ENCODE peak calls at places on chromosome 21, in six cellular contexts. One of them, this sample, is unnamed.

GRCh38 chr21:18499761-18500376 is 96.3 kb upstream of the TMPRSS15 start:
- DNase-seq in pancreas: no peak
- DNase-seq in OCI-LY7: peak; percentile 67
- DNase-seq in thoracic aorta: no peak
- DNase-seq in substantia nigra: no peak
- DNase-seq in dorsolateral prefrontal cortex: peak; percentile 11
- DNase-seq in this sample: no peak

GRCh38 chr21:34052171-34052570 is 21.2 kb upstream of the MRPS6 start:
- DNase-seq in pancreas: no peak
- DNase-seq in OCI-LY7: no peak
- DNase-seq in thoracic aorta: no peak
- DNase-seq in substantia nigra: no peak
- DNase-seq in dorsolateral prefrontal cortex: no peak
- DNase-seq in this sample: no peak

GRCh38 chr21:37873655-37874054 is 42.6 kb downstream of the KCNJ6 start:
- DNase-seq in pancreas: no peak
- DNase-seq in OCI-LY7: no peak
- DNase-seq in thoracic aorta: no peak
- DNase-seq in substantia nigra: no peak
- DNase-seq in dorsolateral prefrontal cortex: no peak
- DNase-seq in this sample: no peak

GRCh38 chr21:31136891-31137290 is 98.6 kb upstream of the KRTAP19-8 start:
- DNase-seq in pancreas: peak; percentile 25
- DNase-seq in OCI-LY7: no peak
- DNase-seq in thoracic aorta: no peak
- DNase-seq in substantia nigra: no peak
- DNase-seq in dorsolateral prefrontal cortex: peak; percentile 86
- DNase-seq in this sample: no peak

GRCh38 chr21:29230541-29231275 is 68.0 kb upstream of the BACH1 start:
- DNase-seq in pancreas: no peak
- DNase-seq in OCI-LY7: no peak
- DNase-seq in thoracic aorta: no peak
- DNase-seq in substantia nigra: no peak
- DNase-seq in dorsolateral prefrontal cortex: no peak
- DNase-seq in this sample: no peak

GRCh38 chr21:27424601-27425000 is 457.7 kb upstream of the ADAMTS5 start:
- DNase-seq in pancreas: no peak
- DNase-seq in OCI-LY7: no peak
- DNase-seq in thoracic aorta: no peak
- DNase-seq in substantia nigra: no peak
- DNase-seq in dorsolateral prefrontal cortex: no peak
- DNase-seq in this sample: no peak

GRCh38 chr21:34072145-34073031 is 990 bp upstream of the MRPS6 start:
- DNase-seq in pancreas: peak; percentile 82
- DNase-seq in OCI-LY7: no peak
- DNase-seq in thoracic aorta: no peak
- DNase-seq in substantia nigra: no peak
- DNase-seq in dorsolateral prefrontal cortex: peak; percentile 11
- DNase-seq in this sample: no peak

GRCh38 chr21:34524671-34525601 is 12.9 kb upstream of the KCNE1 start:
- DNase-seq in pancreas: no peak
- DNase-seq in OCI-LY7: no peak
- DNase-seq in thoracic aorta: no peak
- DNase-seq in substantia nigra: no peak
- DNase-seq in dorsolateral prefrontal cortex: no peak
- DNase-seq in this sample: no peak

GRCh38 chr21:36847189-36847588 is 119.3 kb downstream of the HLCS start:
- DNase-seq in pancreas: no peak
- DNase-seq in OCI-LY7: no peak
- DNase-seq in thoracic aorta: no peak
- DNase-seq in substantia nigra: no peak
- DNase-seq in dorsolateral prefrontal cortex: no peak
- DNase-seq in this sample: no peak

GRCh38 chr21:37380349-37381323 is 14.1 kb downstream of the DYRK1A start:
- DNase-seq in pancreas: peak; percentile 55
- DNase-seq in OCI-LY7: no peak
- DNase-seq in thoracic aorta: no peak
- DNase-seq in substantia nigra: no peak
- DNase-seq in dorsolateral prefrontal cortex: peak; percentile 78
- DNase-seq in this sample: no peak

GRCh38 chr21:33373451-33373850 is 29.8 kb upstream of the IFNGR2 start:
- DNase-seq in pancreas: no peak
- DNase-seq in OCI-LY7: no peak
- DNase-seq in thoracic aorta: no peak
- DNase-seq in substantia nigra: no peak
- DNase-seq in dorsolateral prefrontal cortex: no peak
- DNase-seq in this sample: no peak

GRCh38 chr21:34274001-34274400 is 89.8 kb upstream of the KCNE2 start:
- DNase-seq in pancreas: no peak
- DNase-seq in OCI-LY7: no peak
- DNase-seq in thoracic aorta: no peak
- DNase-seq in substantia nigra: no peak
- DNase-seq in dorsolateral prefrontal cortex: no peak
- DNase-seq in this sample: no peak

GRCh38 chr21:34743831-34744230 is 75.0 kb downstream of the CLIC6 start:
- DNase-seq in pancreas: no peak
- DNase-seq in OCI-LY7: no peak
- DNase-seq in thoracic aorta: no peak
- DNase-seq in substantia nigra: no peak
- DNase-seq in dorsolateral prefrontal cortex: no peak
- DNase-seq in this sample: no peak

GRCh38 chr21:37276377-37276776 is 9.2 kb upstream of the VPS26C start:
- DNase-seq in pancreas: no peak
- DNase-seq in OCI-LY7: no peak
- DNase-seq in thoracic aorta: no peak
- DNase-seq in substantia nigra: no peak
- DNase-seq in dorsolateral prefrontal cortex: no peak
- DNase-seq in this sample: no peak

DNA sequence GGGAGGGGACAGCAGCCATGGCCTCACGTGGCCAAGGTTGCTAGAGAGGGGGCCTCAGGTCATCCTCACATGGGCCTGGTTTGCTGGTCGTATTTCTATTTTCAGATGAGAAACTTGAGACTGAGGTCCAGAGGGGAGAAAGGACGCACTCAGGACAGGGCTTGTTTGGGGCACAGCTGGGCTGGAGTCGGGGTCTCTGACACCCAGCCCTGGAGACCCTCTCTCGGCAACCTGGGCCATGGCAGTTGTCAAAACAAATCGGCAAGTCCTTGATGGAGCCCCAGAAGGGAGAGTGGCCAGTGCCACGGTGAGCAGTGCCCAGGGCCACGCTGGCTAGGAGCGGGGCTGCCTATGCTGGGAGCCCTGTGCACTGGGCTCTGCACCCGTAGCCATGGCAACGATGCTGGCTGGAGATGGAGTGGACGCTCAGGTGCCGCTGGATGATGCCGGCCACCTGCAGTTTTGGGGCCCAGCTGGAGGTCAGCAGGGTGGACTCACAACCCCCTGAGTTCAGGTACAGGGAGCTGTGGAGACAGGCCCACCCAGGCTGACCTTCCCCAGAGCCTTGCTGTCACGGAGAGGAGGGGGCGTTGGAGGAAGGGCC is 11.1 kb downstream of the LRRC3 start:
- DNase-seq in pancreas: no peak
- DNase-seq in OCI-LY7: no peak
- DNase-seq in thoracic aorta: no peak
- DNase-seq in substantia nigra: no peak
- DNase-seq in dorsolateral prefrontal cortex: no peak
- DNase-seq in this sample: no peak
- H3K27ac ChIP-seq in pancreas: no peak overlapping the region
- H3K27ac ChIP-seq in OCI-LY7: no peak overlapping the region
- H3K27ac ChIP-seq in thoracic aorta: no peak overlapping the region
- H3K27ac ChIP-seq in substantia nigra: no peak overlapping the region
- H3K27ac ChIP-seq in dorsolateral prefrontal cortex: no peak overlapping the region
- H3K27ac ChIP-seq in this sample: no peak overlapping the region

GRCh38 chr21:46060596-46061061 is 37.3 kb upstream of the COL6A2 start:
- DNase-seq in pancreas: no peak
- DNase-seq in OCI-LY7: no peak
- DNase-seq in thoracic aorta: peak; percentile 76
- DNase-seq in substantia nigra: no peak
- DNase-seq in dorsolateral prefrontal cortex: no peak
- DNase-seq in this sample: no peak
- H3K27ac ChIP-seq in pancreas: no peak overlapping the region
- H3K27ac ChIP-seq in OCI-LY7: no peak overlapping the region
- H3K27ac ChIP-seq in thoracic aorta: peak overlapping the region; percentile 92
- H3K27ac ChIP-seq in substantia nigra: no peak overlapping the region
- H3K27ac ChIP-seq in dorsolateral prefrontal cortex: peak overlapping the region; percentile 37
- H3K27ac ChIP-seq in this sample: no peak overlapping the region

DNA sequence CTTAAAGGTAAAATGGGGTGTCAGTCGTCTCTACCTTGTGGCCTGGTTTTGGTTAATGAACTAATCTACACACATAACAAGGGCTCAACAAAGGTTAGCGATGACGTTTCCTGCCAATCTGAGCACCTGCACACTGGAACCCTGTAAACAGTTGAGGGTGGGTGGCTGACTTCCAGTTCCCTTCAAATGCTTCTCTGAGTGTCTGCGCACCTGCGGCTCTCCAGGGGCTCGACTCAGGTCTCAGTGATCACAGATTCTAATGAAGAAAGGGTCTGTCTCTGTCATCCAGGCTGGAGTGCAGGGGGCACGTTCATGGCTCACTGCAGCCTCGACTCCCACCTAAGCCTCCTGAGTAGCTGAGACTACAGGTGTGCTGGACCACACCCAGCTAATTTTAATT is 3.3 kb upstream of the AGPAT3 start:
- DNase-seq in pancreas: no peak
- DNase-seq in OCI-LY7: peak; percentile 69
- DNase-seq in thoracic aorta: no peak
- DNase-seq in substantia nigra: no peak
- DNase-seq in dorsolateral prefrontal cortex: no peak
- DNase-seq in this sample: no peak
- H3K27ac ChIP-seq in pancreas: no peak overlapping the region
- H3K27ac ChIP-seq in OCI-LY7: no peak overlapping the region
- H3K27ac ChIP-seq in thoracic aorta: no peak overlapping the region
- H3K27ac ChIP-seq in substantia nigra: no peak overlapping the region
- H3K27ac ChIP-seq in dorsolateral prefrontal cortex: no peak overlapping the region
- H3K27ac ChIP-seq in this sample: no peak overlapping the region

GRCh38 chr21:43924421-43925095 is 59.5 kb downstream of the AGPAT3 start:
- DNase-seq in pancreas: no peak
- DNase-seq in OCI-LY7: no peak
- DNase-seq in thoracic aorta: no peak
- DNase-seq in substantia nigra: no peak
- DNase-seq in dorsolateral prefrontal cortex: no peak
- DNase-seq in this sample: no peak

GRCh38 chr21:43925096-43925481 is 60.1 kb downstream of the AGPAT3 start:
- DNase-seq in pancreas: peak; percentile 15
- DNase-seq in OCI-LY7: no peak
- DNase-seq in thoracic aorta: no peak
- DNase-seq in substantia nigra: no peak
- DNase-seq in dorsolateral prefrontal cortex: no peak
- DNase-seq in this sample: no peak

GRCh38 chr21:43927591-43928229 is 62.7 kb downstream of the AGPAT3 start:
- DNase-seq in pancreas: peak; percentile 14
- DNase-seq in OCI-LY7: no peak
- DNase-seq in thoracic aorta: no peak
- DNase-seq in substantia nigra: no peak
- DNase-seq in dorsolateral prefrontal cortex: no peak
- DNase-seq in this sample: no peak

GRCh38 chr21:43925609-43926008 is 60.6 kb downstream of the AGPAT3 start:
- DNase-seq in pancreas: peak; percentile 5
- DNase-seq in OCI-LY7: no peak
- DNase-seq in thoracic aorta: no peak
- DNase-seq in substantia nigra: no peak
- DNase-seq in dorsolateral prefrontal cortex: no peak
- DNase-seq in this sample: no peak

GRCh38 chr21:43926196-43926595 is 61.2 kb downstream of the AGPAT3 start:
- DNase-seq in pancreas: peak; percentile 3
- DNase-seq in OCI-LY7: no peak
- DNase-seq in thoracic aorta: no peak
- DNase-seq in substantia nigra: no peak
- DNase-seq in dorsolateral prefrontal cortex: no peak
- DNase-seq in this sample: no peak
- H3K27ac ChIP-seq in pancreas: no peak overlapping the region
- H3K27ac ChIP-seq in OCI-LY7: no peak overlapping the region
- H3K27ac ChIP-seq in thoracic aorta: no peak overlapping the region
- H3K27ac ChIP-seq in substantia nigra: no peak overlapping the region
- H3K27ac ChIP-seq in dorsolateral prefrontal cortex: no peak overlapping the region
- H3K27ac ChIP-seq in this sample: no peak overlapping the region

GRCh38 chr21:16425297-16425696 is 695.5 kb downstream of the USP25 start:
- DNase-seq in pancreas: no peak
- DNase-seq in OCI-LY7: no peak
- DNase-seq in thoracic aorta: no peak
- DNase-seq in substantia nigra: no peak
- DNase-seq in dorsolateral prefrontal cortex: no peak
- DNase-seq in this sample: no peak
- H3K27ac ChIP-seq in pancreas: no peak overlapping the region
- H3K27ac ChIP-seq in OCI-LY7: no peak overlapping the region
- H3K27ac ChIP-seq in thoracic aorta: no peak overlapping the region
- H3K27ac ChIP-seq in substantia nigra: no peak overlapping the region
- H3K27ac ChIP-seq in dorsolateral prefrontal cortex: no peak overlapping the region
- H3K27ac ChIP-seq in this sample: no peak overlapping the region

DNA sequence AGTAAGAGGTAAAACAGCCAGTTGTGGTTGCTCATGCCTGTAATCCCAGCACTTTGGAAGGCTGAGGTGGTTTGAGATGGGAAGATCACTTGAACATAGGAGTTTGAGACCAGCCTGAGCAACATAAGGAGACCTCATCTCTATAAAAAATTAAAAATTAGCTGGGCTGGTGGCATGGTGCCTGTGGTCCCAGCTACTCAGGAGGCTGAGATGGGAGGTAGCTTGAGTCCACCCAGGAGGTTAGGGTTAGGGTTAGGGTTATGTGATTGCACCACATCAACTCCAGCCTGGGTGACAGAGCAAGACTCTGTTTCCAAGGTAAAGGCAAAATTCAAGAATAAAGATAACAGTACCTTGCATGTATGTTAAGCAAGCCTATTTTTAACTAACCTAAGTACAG is 3.5 kb downstream of the SAMSN1 start:
- DNase-seq in pancreas: no peak
- DNase-seq in OCI-LY7: no peak
- DNase-seq in thoracic aorta: no peak
- DNase-seq in substantia nigra: no peak
- DNase-seq in dorsolateral prefrontal cortex: no peak
- DNase-seq in this sample: no peak
- H3K27ac ChIP-seq in pancreas: peak overlapping the region; percentile 15
- H3K27ac ChIP-seq in OCI-LY7: no peak overlapping the region
- H3K27ac ChIP-seq in thoracic aorta: no peak overlapping the region
- H3K27ac ChIP-seq in substantia nigra: no peak overlapping the region
- H3K27ac ChIP-seq in dorsolateral prefrontal cortex: no peak overlapping the region
- H3K27ac ChIP-seq in this sample: no peak overlapping the region

DNA sequence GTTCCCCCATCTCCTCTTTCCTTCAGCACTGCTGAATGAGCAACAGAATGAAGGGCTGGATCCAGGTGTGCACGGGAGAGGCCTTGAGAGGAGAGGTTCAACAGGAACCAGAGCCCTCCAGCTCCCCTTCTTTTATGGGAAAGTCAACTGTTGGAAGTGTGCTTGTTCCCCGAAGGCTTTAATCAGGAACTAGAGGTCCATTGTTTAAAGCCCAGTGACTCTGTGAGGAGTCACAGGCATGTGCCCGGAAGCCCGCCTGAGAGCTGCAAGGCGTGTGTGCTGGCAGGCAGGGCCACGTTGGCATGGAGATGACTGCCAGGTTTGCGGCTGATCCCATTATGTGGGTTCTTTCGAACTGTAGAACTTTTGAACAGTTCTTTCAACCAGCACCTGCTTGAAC is 3.2 kb downstream of the BACE2 start:
- DNase-seq in pancreas: peak; percentile 62
- DNase-seq in OCI-LY7: no peak
- DNase-seq in thoracic aorta: no peak
- DNase-seq in substantia nigra: no peak
- DNase-seq in dorsolateral prefrontal cortex: no peak
- DNase-seq in this sample: no peak
- H3K27ac ChIP-seq in pancreas: peak overlapping the region; percentile 83
- H3K27ac ChIP-seq in OCI-LY7: no peak overlapping the region
- H3K27ac ChIP-seq in thoracic aorta: peak overlapping the region; percentile 65
- H3K27ac ChIP-seq in substantia nigra: no peak overlapping the region
- H3K27ac ChIP-seq in dorsolateral prefrontal cortex: no peak overlapping the region
- H3K27ac ChIP-seq in this sample: peak overlapping the region; percentile 52

GRCh38 chr21:43911935-43912487 is 47.0 kb downstream of the AGPAT3 start:
- DNase-seq in pancreas: no peak
- DNase-seq in OCI-LY7: no peak
- DNase-seq in thoracic aorta: no peak
- DNase-seq in substantia nigra: no peak
- DNase-seq in dorsolateral prefrontal cortex: no peak
- DNase-seq in this sample: no peak
- H3K27ac ChIP-seq in pancreas: no peak overlapping the region
- H3K27ac ChIP-seq in OCI-LY7: no peak overlapping the region
- H3K27ac ChIP-seq in thoracic aorta: no peak overlapping the region
- H3K27ac ChIP-seq in substantia nigra: no peak overlapping the region
- H3K27ac ChIP-seq in dorsolateral prefrontal cortex: no peak overlapping the region
- H3K27ac ChIP-seq in this sample: no peak overlapping the region

This sample was measured in caudate nucleus.